ENCODE peak calls at places on chromosomes 2 and 18, in eight cellular contexts. One of them, this sample, is unnamed. For H3K27me3 and H3K9me3, the result is how much of the 10 kb centered on the place peaks cover.

GRCh38 chr2:237731663-237732062 is 66.9 kb upstream of the RBM44 start:
- DNase-seq in heart left ventricle: no peak
- DNase-seq in SJSA1: peak
- DNase-seq in WERI-Rb-1: no peak
- DNase-seq in cardiac muscle cell: no peak
- DNase-seq in endothelial cell of umbilical vein: peak
- DNase-seq in right atrium auricular region: no peak
- DNase-seq in pancreas: no peak
- DNase-seq in this sample: no peak

GRCh38 chr2:120445431-120446143 is 99.7 kb downstream of the INHBB start:
- DNase-seq in WERI-Rb-1: no peak
- DNase-seq in pancreas: no peak
- DNase-seq in SJSA1: no peak
- DNase-seq in right atrium auricular region: no peak
- DNase-seq in endothelial cell of umbilical vein: no peak
- DNase-seq in cardiac muscle cell: peak
- DNase-seq in heart left ventricle: no peak
- DNase-seq in this sample: no peak

GRCh38 chr2:236168110-236169067 is at the start of gene GBX2:
- DNase-seq in SJSA1: peak
- DNase-seq in cardiac muscle cell: peak
- DNase-seq in WERI-Rb-1: peak
- DNase-seq in right atrium auricular region: no peak
- DNase-seq in heart left ventricle: no peak
- DNase-seq in pancreas: no peak
- DNase-seq in endothelial cell of umbilical vein: peak
- DNase-seq in this sample: peak

GRCh38 chr2:110017-110416 is 63.7 kb upstream of the FAM110C start:
- DNase-seq in right atrium auricular region: no peak
- DNase-seq in cardiac muscle cell: no peak
- DNase-seq in endothelial cell of umbilical vein: no peak
- DNase-seq in SJSA1: no peak
- DNase-seq in pancreas: no peak
- DNase-seq in heart left ventricle: no peak
- DNase-seq in WERI-Rb-1: no peak
- DNase-seq in this sample: no peak

GRCh38 chr2:226725096-226725495 is 74.5 kb downstream of the IRS1 start:
- DNase-seq in heart left ventricle: peak
- DNase-seq in WERI-Rb-1: no peak
- DNase-seq in SJSA1: no peak
- DNase-seq in cardiac muscle cell: no peak
- DNase-seq in pancreas: no peak
- DNase-seq in right atrium auricular region: no peak
- DNase-seq in endothelial cell of umbilical vein: no peak
- DNase-seq in this sample: no peak

GRCh38 chr2:101986804-101987740 is 4.7 kb upstream of the IL1R2 start:
- DNase-seq in cardiac muscle cell: no peak
- DNase-seq in WERI-Rb-1: no peak
- DNase-seq in SJSA1: no peak
- DNase-seq in heart left ventricle: no peak
- DNase-seq in pancreas: no peak
- DNase-seq in right atrium auricular region: no peak
- DNase-seq in endothelial cell of umbilical vein: no peak
- DNase-seq in this sample: no peak

GRCh38 chr18:34370704-34371405 is 146.1 kb upstream of the NOL4 start:
- DNase-seq in WERI-Rb-1: no peak
- DNase-seq in SJSA1: no peak
- DNase-seq in endothelial cell of umbilical vein: no peak
- DNase-seq in cardiac muscle cell: no peak
- DNase-seq in right atrium auricular region: no peak
- DNase-seq in heart left ventricle: no peak
- DNase-seq in pancreas: no peak
- DNase-seq in this sample: no peak

GRCh38 chr2:44553456-44553855 is 191.7 kb downstream of the CAMKMT start:
- DNase-seq in heart left ventricle: no peak
- DNase-seq in pancreas: no peak
- DNase-seq in endothelial cell of umbilical vein: peak
- DNase-seq in SJSA1: no peak
- DNase-seq in cardiac muscle cell: no peak
- DNase-seq in right atrium auricular region: no peak
- DNase-seq in WERI-Rb-1: no peak
- DNase-seq in this sample: no peak

GRCh38 chr2:231124833-231125232 is at the start of gene HTR2B:
- DNase-seq in heart left ventricle: no peak
- DNase-seq in endothelial cell of umbilical vein: peak
- DNase-seq in SJSA1: no peak
- DNase-seq in WERI-Rb-1: no peak
- DNase-seq in right atrium auricular region: no peak
- DNase-seq in pancreas: no peak
- DNase-seq in cardiac muscle cell: peak
- DNase-seq in this sample: no peak

GRCh38 chr18:2906522-2907458 is 60.0 kb downstream of the EMILIN2 start:
- DNase-seq in pancreas: no peak
- DNase-seq in cardiac muscle cell: peak
- DNase-seq in endothelial cell of umbilical vein: peak
- DNase-seq in WERI-Rb-1: no peak
- DNase-seq in heart left ventricle: no peak
- DNase-seq in right atrium auricular region: peak
- DNase-seq in SJSA1: no peak
- DNase-seq in this sample: no peak

GRCh38 chr2:2175381-2176090 is 155.5 kb downstream of the MYT1L start:
- DNase-seq in endothelial cell of umbilical vein: no peak
- DNase-seq in right atrium auricular region: no peak
- DNase-seq in cardiac muscle cell: no peak
- DNase-seq in heart left ventricle: no peak
- DNase-seq in WERI-Rb-1: no peak
- DNase-seq in pancreas: no peak
- DNase-seq in SJSA1: no peak
- DNase-seq in this sample: no peak

GRCh38 chr18:7021994-7022840 is 95.4 kb downstream of the LAMA1 start:
- DNase-seq in pancreas: peak
- DNase-seq in SJSA1: no peak
- DNase-seq in right atrium auricular region: peak
- DNase-seq in endothelial cell of umbilical vein: peak
- DNase-seq in WERI-Rb-1: peak
- DNase-seq in cardiac muscle cell: peak
- DNase-seq in heart left ventricle: no peak
- DNase-seq in this sample: no peak

GRCh38 chr18:23900979-23901378 is 113.6 kb upstream of the TTC39C start:
- DNase-seq in SJSA1: no peak
- DNase-seq in cardiac muscle cell: no peak
- DNase-seq in endothelial cell of umbilical vein: peak
- DNase-seq in WERI-Rb-1: no peak
- DNase-seq in pancreas: no peak
- DNase-seq in right atrium auricular region: no peak
- DNase-seq in heart left ventricle: no peak
- DNase-seq in this sample: no peak

GRCh38 chr18:45056907-45057306 is 376.2 kb downstream of the SETBP1 start:
- DNase-seq in WERI-Rb-1: no peak
- DNase-seq in pancreas: no peak
- DNase-seq in SJSA1: no peak
- DNase-seq in endothelial cell of umbilical vein: no peak
- DNase-seq in right atrium auricular region: no peak
- DNase-seq in heart left ventricle: no peak
- DNase-seq in cardiac muscle cell: no peak
- DNase-seq in this sample: no peak

GRCh38 chr18:45061359-45061758 is 380.7 kb downstream of the SETBP1 start:
- DNase-seq in pancreas: no peak
- DNase-seq in heart left ventricle: no peak
- DNase-seq in SJSA1: no peak
- DNase-seq in WERI-Rb-1: no peak
- DNase-seq in endothelial cell of umbilical vein: no peak
- DNase-seq in right atrium auricular region: no peak
- DNase-seq in cardiac muscle cell: no peak
- DNase-seq in this sample: no peak

GRCh38 chr18:45058076-45058475 is 377.4 kb downstream of the SETBP1 start:
- DNase-seq in heart left ventricle: no peak
- DNase-seq in WERI-Rb-1: no peak
- DNase-seq in right atrium auricular region: no peak
- DNase-seq in SJSA1: no peak
- DNase-seq in cardiac muscle cell: no peak
- DNase-seq in endothelial cell of umbilical vein: no peak
- DNase-seq in pancreas: no peak
- DNase-seq in this sample: no peak

GRCh38 chr18:45060102-45060501 is 379.4 kb downstream of the SETBP1 start:
- DNase-seq in WERI-Rb-1: no peak
- DNase-seq in right atrium auricular region: no peak
- DNase-seq in SJSA1: no peak
- DNase-seq in pancreas: no peak
- DNase-seq in heart left ventricle: no peak
- DNase-seq in endothelial cell of umbilical vein: no peak
- DNase-seq in cardiac muscle cell: no peak
- DNase-seq in this sample: no peak

GRCh38 chr18:45059695-45060094 is 379.0 kb downstream of the SETBP1 start:
- DNase-seq in right atrium auricular region: no peak
- DNase-seq in WERI-Rb-1: no peak
- DNase-seq in heart left ventricle: no peak
- DNase-seq in pancreas: no peak
- DNase-seq in cardiac muscle cell: no peak
- DNase-seq in endothelial cell of umbilical vein: peak
- DNase-seq in SJSA1: no peak
- DNase-seq in this sample: no peak
- H3K4me3 ChIP-seq in right atrium auricular region: no peak
- H3K4me3 ChIP-seq in WERI-Rb-1: no peak
- H3K4me3 ChIP-seq in heart left ventricle: no peak
- H3K4me3 ChIP-seq in pancreas: no peak
- H3K4me3 ChIP-seq in cardiac muscle cell: no peak
- H3K4me3 ChIP-seq in endothelial cell of umbilical vein: no peak
- H3K4me3 ChIP-seq in SJSA1: no peak
- H3K4me3 ChIP-seq in this sample: no peak

DNA sequence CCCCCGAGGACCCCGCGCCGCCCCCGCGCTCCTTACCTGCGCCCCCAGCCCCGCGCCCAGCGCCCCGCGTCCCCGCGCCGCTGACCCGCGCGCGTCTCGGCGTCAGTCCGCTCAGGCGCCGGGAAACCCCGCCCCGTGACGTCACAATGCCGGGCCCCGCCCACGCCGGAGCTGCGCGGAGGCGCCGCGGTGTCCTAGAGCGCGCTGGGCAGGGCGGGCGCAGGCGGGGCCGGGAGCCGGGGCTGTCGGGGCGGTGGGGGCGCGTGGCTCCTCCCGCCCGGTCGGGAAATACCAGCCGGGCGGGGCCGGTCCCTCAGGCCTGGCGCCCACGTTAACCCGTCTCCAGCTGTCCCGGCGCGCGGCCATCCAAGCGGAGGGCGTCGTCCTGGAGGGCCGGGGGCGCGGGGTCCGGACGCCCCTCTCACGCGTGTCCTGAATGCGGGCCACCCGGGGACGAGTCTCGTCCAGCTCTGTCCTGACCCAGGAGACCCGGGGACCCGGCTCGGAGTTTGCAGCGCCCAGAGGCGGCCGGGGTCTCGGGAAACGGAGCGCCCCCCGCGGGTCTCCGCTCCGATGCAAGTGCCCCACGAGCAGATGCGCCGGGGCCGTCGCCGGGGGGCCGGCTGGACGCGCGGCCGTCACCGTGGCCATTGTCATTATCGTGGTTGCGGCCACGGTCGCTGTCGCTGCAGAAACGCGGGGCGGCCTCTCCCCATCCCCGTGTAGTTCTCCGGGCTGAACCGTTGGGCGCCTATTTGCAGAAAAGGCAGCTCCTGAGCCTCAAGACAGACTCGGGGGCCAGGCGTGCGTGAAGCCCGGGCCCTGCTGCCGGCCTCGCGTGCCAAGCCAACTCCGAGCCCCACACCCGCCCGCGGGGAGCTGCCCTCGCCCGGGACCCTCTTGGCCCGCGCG is at the start of gene SLC66A2:
- DNase-seq in SJSA1: peak
- DNase-seq in WERI-Rb-1: peak
- DNase-seq in endothelial cell of umbilical vein: peak
- DNase-seq in right atrium auricular region: peak
- DNase-seq in pancreas: peak
- DNase-seq in heart left ventricle: peak
- DNase-seq in cardiac muscle cell: peak
- DNase-seq in this sample: peak
- H3K27me3 ChIP-seq in SJSA1: under half
- H3K27me3 ChIP-seq in WERI-Rb-1: under half
- H3K27me3 ChIP-seq in endothelial cell of umbilical vein: under half
- H3K27me3 ChIP-seq in right atrium auricular region: under half
- H3K27me3 ChIP-seq in pancreas: under half
- H3K27me3 ChIP-seq in heart left ventricle: under half
- H3K27me3 ChIP-seq in cardiac muscle cell: under half
- H3K27me3 ChIP-seq in this sample: under half

GRCh38 chr2:197274937-197275336 is 35.6 kb downstream of the ANKRD44 start:
- DNase-seq in endothelial cell of umbilical vein: no peak
- DNase-seq in pancreas: no peak
- DNase-seq in right atrium auricular region: no peak
- DNase-seq in heart left ventricle: no peak
- DNase-seq in cardiac muscle cell: no peak
- DNase-seq in WERI-Rb-1: no peak
- DNase-seq in SJSA1: no peak
- DNase-seq in this sample: no peak
- H3K9me3 ChIP-seq in endothelial cell of umbilical vein: under half
- H3K9me3 ChIP-seq in pancreas: under half
- H3K9me3 ChIP-seq in right atrium auricular region: under half
- H3K9me3 ChIP-seq in heart left ventricle: under half
- H3K9me3 ChIP-seq in cardiac muscle cell: under half
- H3K9me3 ChIP-seq in WERI-Rb-1: under half
- H3K9me3 ChIP-seq in SJSA1: under half
- H3K9me3 ChIP-seq in this sample: under half

GRCh38 chr2:66445781-66446177 is 10.9 kb downstream of the MEIS1 start:
- DNase-seq in heart left ventricle: no peak
- DNase-seq in SJSA1: no peak
- DNase-seq in right atrium auricular region: no peak
- DNase-seq in pancreas: peak
- DNase-seq in cardiac muscle cell: peak
- DNase-seq in endothelial cell of umbilical vein: no peak
- DNase-seq in WERI-Rb-1: no peak
- DNase-seq in this sample: peak
- H3K4me3 ChIP-seq in heart left ventricle: peak
- H3K4me3 ChIP-seq in SJSA1: no peak
- H3K4me3 ChIP-seq in right atrium auricular region: peak
- H3K4me3 ChIP-seq in pancreas: peak
- H3K4me3 ChIP-seq in cardiac muscle cell: peak
- H3K4me3 ChIP-seq in endothelial cell of umbilical vein: peak
- H3K4me3 ChIP-seq in WERI-Rb-1: no peak
- H3K4me3 ChIP-seq in this sample: peak

GRCh38 chr2:240732911-240733622 is 41.4 kb downstream of the AQP12A start:
- DNase-seq in right atrium auricular region: no peak
- DNase-seq in heart left ventricle: no peak
- DNase-seq in cardiac muscle cell: no peak
- DNase-seq in pancreas: no peak
- DNase-seq in SJSA1: no peak
- DNase-seq in WERI-Rb-1: no peak
- DNase-seq in endothelial cell of umbilical vein: no peak
- DNase-seq in this sample: no peak

GRCh38 chr2:240732184-240732583 is 40.5 kb downstream of the AQP12A start:
- DNase-seq in endothelial cell of umbilical vein: no peak
- DNase-seq in right atrium auricular region: no peak
- DNase-seq in SJSA1: no peak
- DNase-seq in WERI-Rb-1: no peak
- DNase-seq in pancreas: no peak
- DNase-seq in cardiac muscle cell: no peak
- DNase-seq in heart left ventricle: no peak
- DNase-seq in this sample: no peak

GRCh38 chr2:240728827-240729226 is 37.2 kb downstream of the AQP12A start:
- DNase-seq in WERI-Rb-1: no peak
- DNase-seq in right atrium auricular region: no peak
- DNase-seq in cardiac muscle cell: no peak
- DNase-seq in pancreas: no peak
- DNase-seq in endothelial cell of umbilical vein: no peak
- DNase-seq in SJSA1: no peak
- DNase-seq in heart left ventricle: no peak
- DNase-seq in this sample: no peak

GRCh38 chr2:240731327-240731626 is 39.6 kb downstream of the AQP12A start:
- DNase-seq in heart left ventricle: no peak
- DNase-seq in pancreas: no peak
- DNase-seq in right atrium auricular region: no peak
- DNase-seq in SJSA1: no peak
- DNase-seq in cardiac muscle cell: no peak
- DNase-seq in WERI-Rb-1: no peak
- DNase-seq in endothelial cell of umbilical vein: no peak
- DNase-seq in this sample: no peak

GRCh38 chr2:240730506-240731326 is 39.0 kb downstream of the AQP12A start:
- DNase-seq in right atrium auricular region: no peak
- DNase-seq in heart left ventricle: no peak
- DNase-seq in pancreas: no peak
- DNase-seq in WERI-Rb-1: peak
- DNase-seq in endothelial cell of umbilical vein: no peak
- DNase-seq in cardiac muscle cell: no peak
- DNase-seq in SJSA1: no peak
- DNase-seq in this sample: no peak
- H3K27me3 ChIP-seq in right atrium auricular region: under half
- H3K27me3 ChIP-seq in heart left ventricle: under half
- H3K27me3 ChIP-seq in pancreas: under half
- H3K27me3 ChIP-seq in WERI-Rb-1: under half
- H3K27me3 ChIP-seq in endothelial cell of umbilical vein: under half
- H3K27me3 ChIP-seq in cardiac muscle cell: under half
- H3K27me3 ChIP-seq in SJSA1: under half
- H3K27me3 ChIP-seq in this sample: under half